ENCODE peak calls at places on chromosome 10, in eight cellular contexts. F is AG09309; N is ELR; U is GM23248; Q is activated effector memory CD4-positive, alpha-beta T cell treated with anti-CD3 and anti-CD28 coated beads, Interleukin-2, amount 50 U/mL, for 16 hours; M is SHP77; W is NCI-H2107; G is IMR-90. H is an unnamed sample.

GRCh38 chr10:124150807-124151417 is 57.5 kb upstream of the CHST15 start:
- DNase-seq in Q (no peak), F (no peak), W (peak; percentile 64), G (no peak), N (no peak), M (no peak), U (no peak), H (no peak)

GRCh38 chr10:9205558-9205957 is 1151.1 kb downstream of the GATA3 start:
- DNase-seq in N (no peak), M (no peak), U (no peak), W (no peak), G (no peak), F (no peak), Q (no peak), H (no peak)

GRCh38 chr10:62076872-62077271 is 175.4 kb downstream of the ARID5B start:
- DNase-seq in U (peak; percentile 88), F (no peak), G (peak; percentile 91), W (no peak), N (peak; percentile 94), Q (no peak), M (no peak), H (no peak)

GRCh38 chr10:47381427-47382379 is 2.4 kb downstream of the ZNF488 start:
- DNase-seq in M (no peak), Q (peak; percentile 28), F (no peak), G (no peak), W (no peak), N (no peak), U (no peak), H (no peak)

GRCh38 chr10:80945267-80945880 is 407.7 kb downstream of the SH2D4B start:
- DNase-seq in M (no peak), N (no peak), F (no peak), U (no peak), W (no peak), G (no peak), Q (no peak), H (no peak)

GRCh38 chr10:8088504-8088903 is 34.0 kb downstream of the GATA3 start:
- DNase-seq in M (no peak), N (no peak), G (no peak), F (no peak), Q (peak; percentile 75), U (no peak), W (no peak), H (no peak)

GRCh38 chr10:88115406-88115805 is 252.0 kb downstream of the PTEN start:
- DNase-seq in W (no peak), G (no peak), N (no peak), M (no peak), Q (no peak), F (no peak), U (peak; percentile 18), H (no peak)

GRCh38 chr10:7520496-7521485 is 110.0 kb upstream of the SFMBT2 start:
- DNase-seq in W (no peak), U (no peak), G (no peak), M (no peak), F (no peak), Q (no peak), N (no peak), H (no peak)

GRCh38 chr10:871951-872403 is 59.5 kb downstream of the LARP4B start:
- DNase-seq in F (no peak), M (no peak), N (no peak), U (no peak), Q (no peak), W (no peak), G (no peak), H (no peak)

GRCh38 chr10:75982611-75983369 is 551.4 kb downstream of the LRMDA start:
- DNase-seq in G (peak; percentile 6), W (no peak), Q (no peak), F (no peak), M (no peak), N (no peak), U (peak; percentile 79), H (no peak)

GRCh38 chr10:16440396-16441105 is 3.7 kb downstream of the PTER start:
- DNase-seq in W (no peak), U (peak; percentile 22), M (no peak), F (no peak), G (no peak), N (peak; percentile 14), Q (peak; percentile 72), H (peak; percentile 2)

GRCh38 chr10:113049881-113050280 is 99.8 kb downstream of the TCF7L2 start:
- DNase-seq in F (no peak), Q (no peak), N (no peak), W (no peak), U (no peak), G (no peak), M (no peak), H (no peak)

GRCh38 chr10:84214612-84215235 is 10.6 kb downstream of the LRIT2 start:
- DNase-seq in M (no peak), Q (no peak), U (peak; percentile 32), G (no peak), W (no peak), F (no peak), N (peak; percentile 23), H (no peak)

GRCh38 chr10:29535778-29536459 is 98.9 kb downstream of the SVIL start:
- DNase-seq in N (no peak), F (no peak), Q (no peak), G (no peak), W (no peak), M (no peak), U (no peak), H (no peak)

GRCh38 chr10:61793760-61794713 is 107.5 kb upstream of the ARID5B start:
- DNase-seq in N (peak; percentile 29), F (no peak), M (peak; percentile 57), G (peak; percentile 79), W (no peak), Q (no peak), U (peak; percentile 47), H (peak; percentile 54)

GRCh38 chr10:71697938-71698709 is 21.5 kb downstream of the C10orf105 start:
- DNase-seq in G (no peak), F (no peak), N (no peak), M (no peak), U (no peak), Q (peak; percentile 79), W (no peak), H (no peak)

GRCh38 chr10:102675887-102676616 is 31.8 kb downstream of the TRIM8 start:
- DNase-seq in M (no peak), N (peak; percentile 81), W (no peak), Q (peak; percentile 50), U (peak; percentile 72), G (peak; percentile 98), F (peak; percentile 89), H (no peak)

GRCh38 chr10:28580825-28581224 is 47.9 kb downstream of the WAC start:
- DNase-seq in N (peak; percentile 23), G (no peak), U (no peak), F (no peak), W (no peak), Q (no peak), M (no peak), H (no peak)

GRCh38 chr10:3716093-3716492 is 68.9 kb downstream of the KLF6 start:
- DNase-seq in N (no peak), M (no peak), Q (no peak), W (no peak), U (no peak), G (peak; percentile 58), F (no peak), H (no peak)

GRCh38 chr10:15715619-15716227 is 4.0 kb downstream of the ITGA8 start:
- DNase-seq in U (peak; percentile 56), M (no peak), G (no peak), Q (no peak), W (no peak), N (peak; percentile 40), F (no peak), H (no peak)

GRCh38 chr10:17785276-17785935 is 23.7 kb upstream of the MRC1 start:
- DNase-seq in G (no peak), M (no peak), Q (no peak), F (no peak), W (no peak), N (no peak), U (peak; percentile 4), H (no peak)

GRCh38 chr10:49488056-49488455 is 50.9 kb downstream of the ERCC6 start:
- DNase-seq in Q (no peak), N (no peak), F (no peak), U (no peak), M (peak; percentile 20), W (no peak), G (no peak), H (no peak)

GRCh38 chr10:8047452-8048280 is 6.8 kb upstream of the GATA3 start:
- DNase-seq in U (no peak), Q (peak; percentile 64), M (no peak), F (no peak), G (no peak), W (no peak), N (no peak), H (no peak)

GRCh38 chr10:46523881-46524470 is 32.5 kb downstream of the GPRIN2 start:
- DNase-seq in N (peak; percentile 99), W (no peak), U (peak; percentile 98), M (no peak), Q (peak; percentile 58), G (peak; percentile 94), F (peak; percentile 83), H (no peak)

GRCh38 chr10:23399701-23400144 is 39.2 kb upstream of the OTUD1 start:
- DNase-seq in G (peak; percentile 97), F (peak; percentile 57), N (peak; percentile 57), M (no peak), Q (no peak), W (no peak), U (peak; percentile 95), H (no peak)

GRCh38 chr10:117311261-117311660 is 64.0 kb downstream of the PDZD8 start:
- DNase-seq in U (no peak), F (no peak), N (peak; percentile 50), W (no peak), M (no peak), Q (no peak), G (no peak), H (no peak)

GRCh38 chr10:43395571-43396060 is 13.4 kb downstream of the HNRNPF start:
- DNase-seq in G (peak; percentile 28), M (no peak), F (no peak), N (peak; percentile 54), U (peak; percentile 44), Q (peak; percentile 80), W (no peak), H (no peak)

GRCh38 chr10:3131098-3131497 is 41.5 kb downstream of the PITRM1 start:
- DNase-seq in Q (no peak), F (no peak), N (peak; percentile 37), W (no peak), U (peak; percentile 30), M (no peak), G (peak; percentile 65), H (peak; percentile 41)

GRCh38 chr10:58351616-58352578 is 17.1 kb downstream of the UBE2D1 start:
- DNase-seq in W (no peak), Q (no peak), M (no peak), N (no peak), U (no peak), F (no peak), G (no peak), H (no peak)

GRCh38 chr10:87976101-87976743 is 112.8 kb downstream of the PTEN start:
- DNase-seq in G (peak; percentile 42), F (no peak), N (peak; percentile 39), M (no peak), W (no peak), Q (no peak), U (peak; percentile 33), H (no peak)

GRCh38 chr10:36538945-36539586 is 586.3 kb upstream of the ANKRD30A start:
- DNase-seq in F (peak; percentile 18), Q (no peak), M (peak; percentile 20), G (peak; percentile 87), U (peak; percentile 45), W (no peak), N (peak; percentile 76), H (no peak)

GRCh38 chr10:43203491-43204393 is 63.1 kb downstream of the RASGEF1A start:
- DNase-seq in G (no peak), W (no peak), U (no peak), F (no peak), N (no peak), M (peak; percentile 26), Q (peak; percentile 71), H (peak; percentile 2)

GRCh38 chr10:101207026-101207425 is 22.2 kb downstream of the LBX1 start:
- DNase-seq in F (no peak), U (no peak), G (no peak), N (no peak), W (no peak), M (no peak), Q (no peak), H (no peak)

GRCh38 chr10:46524471-46525176 is 31.8 kb downstream of the GPRIN2 start:
- DNase-seq in G (peak; percentile 65), F (no peak), U (peak; percentile 79), N (peak; percentile 95), M (no peak), W (no peak), Q (peak; percentile 62), H (no peak)